ENCODE peak calls at places on chromosomes 1 and 21, in seven cellular contexts. P is tibial nerve, G is A549, E is stomach, D is HepG2, X is SK-N-SH, T is ovary. L is an unnamed sample.

GRCh38 chr21:36436829-36437744 is 42.8 kb downstream of the CLDN14 start:
- DNase-seq in P (no peak), G (no peak), E (no peak), D (no peak), X (no peak), T (no peak), L (no peak)

GRCh38 chr1:204103121-204103741 is 30.3 kb downstream of the SOX13 start:
- DNase-seq in P (no peak), G (no peak), E (no peak), D (no peak), X (no peak), T (no peak), L (no peak)

GRCh38 chr1:204746838-204747442 is 61.4 kb upstream of the LRRN2 start:
- DNase-seq in P (peak; percentile 31), G (peak; percentile 50), E (peak; percentile 48), D (peak; percentile 40), X (peak; percentile 52), T (no peak), L (peak; percentile 86)

GRCh38 chr1:62356257-62356835 is 37.1 kb upstream of the KANK4 start:
- DNase-seq in P (no peak), G (peak; percentile 41), E (no peak), D (no peak), X (no peak), T (no peak), L (no peak)

GRCh38 chr1:161307892-161308638 is 1.7 kb downstream of the MPZ start:
- DNase-seq in P (no peak), G (no peak), E (no peak), D (no peak), X (no peak), T (no peak), L (no peak)

GRCh38 chr1:156815307-156815826 is 1.3 kb downstream of the SH2D2A start:
- DNase-seq in P (peak; percentile 50), G (peak; percentile 27), E (no peak), D (no peak), X (peak; percentile 85), T (no peak), L (no peak)

GRCh38 chr1:210360852-210361477 is 32.3 kb downstream of the HHAT start:
- DNase-seq in P (peak; percentile 22), G (peak; percentile 71), E (no peak), D (peak; percentile 52), X (peak; percentile 53), T (no peak), L (no peak)

GRCh38 chr21:10521091-10521598 is at the start of gene TPTE:
- DNase-seq in P (no peak), G (no peak), E (no peak), D (no peak), X (peak; percentile 6), T (no peak), L (no peak)

GRCh38 chr1:53016705-53017104 is 45.3 kb upstream of the PODN start:
- DNase-seq in P (no peak), G (no peak), E (no peak), D (no peak), X (no peak), T (no peak), L (no peak)

GRCh38 chr1:99481391-99481996 is 164.4 kb upstream of the PALMD start:
- DNase-seq in P (peak; percentile 83), G (peak; percentile 2), E (no peak), D (peak; percentile 60), X (peak; percentile 30), T (no peak), L (no peak)

GRCh38 chr1:172089768-172090510 is 248.6 kb downstream of the DNM3 start:
- DNase-seq in P (peak; percentile 23), G (peak; percentile 23), E (peak; percentile 78), D (peak; percentile 1), X (peak; percentile 42), T (peak; percentile 48), L (no peak)

GRCh38 chr1:180155202-180155682 is 573 bp downstream of the QSOX1 start:
- DNase-seq in P (no peak), G (peak; percentile 28), E (no peak), D (no peak), X (no peak), T (peak; percentile 57), L (no peak)

GRCh38 chr1:9561429-9561828 is 22.2 kb downstream of the SLC25A33 start:
- DNase-seq in P (no peak), G (no peak), E (no peak), D (no peak), X (peak; percentile 30), T (no peak), L (no peak)

GRCh38 chr21:45769239-45769758 is 125.8 kb downstream of the PCBP3 start:
- DNase-seq in P (no peak), G (no peak), E (no peak), D (no peak), X (no peak), T (no peak), L (no peak)

GRCh38 chr1:89347296-89347695 is 16.6 kb upstream of the GBP6 start:
- DNase-seq in P (no peak), G (no peak), E (no peak), D (no peak), X (no peak), T (no peak), L (no peak)

GRCh38 chr1:201466492-201466891 is 2.5 kb downstream of the PHLDA3 start:
- DNase-seq in P (no peak), G (no peak), E (peak; percentile 54), D (no peak), X (no peak), T (no peak), L (no peak)

GRCh38 chr1:201470581-201470980 is 1.6 kb upstream of the PHLDA3 start:
- DNase-seq in P (no peak), G (no peak), E (no peak), D (no peak), X (no peak), T (no peak), L (no peak)

GRCh38 chr1:201469645-201470074 is 672 bp upstream of the PHLDA3 start:
- DNase-seq in P (no peak), G (no peak), E (no peak), D (no peak), X (no peak), T (no peak), L (no peak)

GRCh38 chr1:201468501-201468843 is 516 bp downstream of the PHLDA3 start:
- DNase-seq in P (no peak), G (no peak), E (peak; percentile 44), D (no peak), X (peak; percentile 77), T (peak; percentile 66), L (no peak)

DNA sequence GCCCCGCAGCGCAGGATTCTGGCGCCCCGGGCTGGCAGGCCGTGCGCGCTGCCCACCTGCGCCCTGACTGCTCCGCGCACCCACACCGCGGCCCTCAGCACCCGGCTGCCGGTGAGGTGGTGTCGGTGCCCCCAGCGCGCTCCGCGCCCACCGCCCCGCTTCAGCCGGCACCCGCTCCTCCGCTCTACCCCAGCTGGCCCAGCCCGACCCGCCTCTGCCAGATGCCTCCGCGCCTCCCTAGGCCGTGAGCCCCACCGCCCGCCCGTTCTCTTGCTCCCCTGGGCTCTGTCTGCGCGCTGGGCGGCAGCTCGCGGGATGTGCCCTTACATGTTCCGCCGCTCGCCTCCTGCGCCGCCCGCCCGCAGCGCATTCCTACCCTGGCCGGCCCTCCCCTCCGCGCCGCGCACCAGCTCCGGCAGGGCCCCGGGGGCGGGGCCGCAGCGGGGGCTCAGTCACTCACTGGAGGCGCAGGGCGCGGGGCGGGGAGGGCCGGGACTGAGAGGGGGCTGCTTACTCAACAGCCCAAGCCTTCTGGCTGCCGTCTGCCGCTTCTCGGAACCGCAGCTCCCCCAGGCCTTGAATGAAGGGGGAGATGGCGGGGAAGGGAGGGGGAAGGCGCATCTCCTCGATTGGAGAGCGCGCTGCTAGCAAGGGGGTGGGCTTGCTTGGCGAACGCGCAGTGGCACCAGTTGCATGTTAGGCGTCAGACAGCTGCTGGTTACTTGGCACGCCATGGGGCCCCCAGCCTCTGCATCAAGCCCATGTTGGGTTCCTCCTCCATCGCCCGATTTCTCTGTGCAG is at the start of gene PHLDA3:
- DNase-seq in P (peak; percentile 83), G (peak; percentile 77), E (peak; percentile 79), D (peak; percentile 66), X (peak; percentile 93), T (peak; percentile 93), L (peak; percentile 96)
- TF ChIP-seq EP300 in P (peak; percentile 93), G (no peak), E (no peak), D (no peak), X (no peak), T (no peak), L (no peak)

GRCh38 chr1:221663321-221663720 is 78.6 kb downstream of the DUSP10 start:
- DNase-seq in P (no peak), G (no peak), E (no peak), D (no peak), X (no peak), T (no peak), L (no peak)
- H3K4me1 ChIP-seq in P (no peaks in the 10 kb centered on the region), G (peaks cover 12% of the 10 kb centered on the region), E (no peaks in the 10 kb centered on the region), D (no peaks in the 10 kb centered on the region), X (no peaks in the 10 kb centered on the region), T (no peaks in the 10 kb centered on the region), L (no peaks in the 10 kb centered on the region)

DNA sequence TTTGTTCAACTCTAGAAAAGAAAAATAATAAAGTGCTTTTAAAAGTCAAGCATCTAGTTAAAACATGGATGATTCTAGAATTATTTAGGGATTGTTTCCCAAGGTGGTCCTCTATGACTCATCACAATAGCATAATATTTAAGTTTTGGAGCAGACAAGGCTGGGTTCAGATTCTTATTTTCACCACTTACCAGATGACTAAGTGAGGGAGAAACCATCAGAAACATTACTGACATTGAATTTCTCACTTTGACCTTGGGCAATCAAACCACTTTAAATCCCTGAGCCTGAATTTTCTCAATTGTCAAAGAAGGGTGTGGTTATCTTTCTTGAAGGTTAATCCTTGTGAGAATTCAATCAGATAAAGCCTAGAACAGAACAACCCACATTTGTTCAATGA is 102.5 kb upstream of the PTGFR start:
- DNase-seq in P (no peak), G (no peak), E (no peak), D (no peak), X (no peak), T (no peak), L (no peak)
- H3K27ac ChIP-seq in P (peak overlapping the region; percentile 42), G (no peak overlapping the region), E (no peak overlapping the region), D (no peak overlapping the region), X (no peak overlapping the region), T (no peak overlapping the region), L (no peak overlapping the region)

DNA sequence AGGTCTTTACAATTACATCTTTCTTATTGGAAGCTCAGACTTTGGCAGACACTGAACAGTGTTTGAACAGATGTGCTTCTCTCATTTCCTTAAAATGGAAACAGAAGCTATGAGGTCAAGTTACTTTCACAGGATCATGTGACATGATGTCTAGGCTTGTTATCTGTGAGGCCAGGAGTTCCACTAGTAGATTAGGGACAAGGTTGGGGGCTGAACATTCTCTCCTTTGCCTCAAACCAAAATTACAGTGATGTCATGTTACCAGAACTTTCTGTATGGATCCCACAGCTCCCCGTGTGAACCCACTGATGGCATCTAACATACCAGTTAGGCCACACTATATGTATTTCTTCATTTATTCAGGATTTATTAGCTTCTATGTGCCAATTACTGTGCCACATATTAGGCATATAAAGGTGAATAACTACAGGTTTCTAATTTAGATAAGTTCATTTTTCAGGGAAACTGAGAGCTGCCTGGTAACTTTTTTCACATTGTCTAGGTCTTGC is 6.0 kb downstream of the DYNLT5 start:
- DNase-seq in P (no peak), G (no peak), E (no peak), D (no peak), X (no peak), T (no peak), L (no peak)
- TF ChIP-seq EP300 in P (no peak), G (no peak), E (no peak), D (no peak), X (no peak), T (no peak), L (no peak)

DNA sequence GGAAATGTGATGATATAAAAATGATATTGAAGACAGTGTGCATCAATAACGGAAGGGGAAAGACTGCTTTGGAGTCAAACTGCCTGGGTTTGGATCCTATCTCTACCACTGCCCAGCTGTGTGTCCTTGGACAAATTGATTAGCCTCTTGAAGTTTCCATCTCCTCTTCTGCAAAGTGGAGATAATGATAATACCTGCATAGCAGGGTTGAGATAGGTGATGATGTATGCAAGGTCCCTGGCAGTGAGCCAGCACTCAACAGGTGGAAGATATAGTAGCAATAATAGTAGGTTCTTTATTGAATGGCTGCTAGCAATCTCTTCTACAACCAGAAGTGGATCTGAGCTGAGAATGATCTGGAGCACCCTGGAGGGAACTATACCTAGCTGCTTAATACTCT is 166.7 kb downstream of the MIS18A start:
- DNase-seq in P (no peak), G (no peak), E (no peak), D (no peak), X (no peak), T (no peak), L (no peak)
- H3K4me1 ChIP-seq in P (no peaks in the 10 kb centered on the region), G (no peaks in the 10 kb centered on the region), E (no peaks in the 10 kb centered on the region), D (no peaks in the 10 kb centered on the region), X (no peaks in the 10 kb centered on the region), T (no peaks in the 10 kb centered on the region), L (no peaks in the 10 kb centered on the region)